ENCODE peak calls at places on chromosomes 3 and 15, in four cellular contexts. One of them, this sample, is unnamed. For H3K4me1, the result is how much of the 10 kb centered on the place peaks cover.

GRCh38 chr15:34031987-34032760 is 6.8 kb downstream of the AVEN start:
- DNase-seq in body of pancreas: no peak
- DNase-seq in SJSA1: no peak
- DNase-seq in cardiac muscle cell: no peak
- DNase-seq in this sample: no peak

GRCh38 chr15:58483316-58483715 is 51.5 kb downstream of the LIPC start:
- DNase-seq in body of pancreas: no peak
- DNase-seq in SJSA1: no peak
- DNase-seq in cardiac muscle cell: no peak
- DNase-seq in this sample: no peak

GRCh38 chr3:36817806-36818205 is 53.5 kb upstream of the DCLK3 start:
- DNase-seq in body of pancreas: no peak
- DNase-seq in SJSA1: no peak
- DNase-seq in cardiac muscle cell: no peak
- DNase-seq in this sample: no peak

GRCh38 chr15:77836116-77836798 is 203.5 kb upstream of the LINGO1 start:
- DNase-seq in body of pancreas: no peak
- DNase-seq in SJSA1: no peak
- DNase-seq in cardiac muscle cell: peak
- DNase-seq in this sample: no peak

GRCh38 chr3:176469694-176470205 is 727.5 kb downstream of the TBL1XR1 start:
- DNase-seq in body of pancreas: no peak
- DNase-seq in SJSA1: no peak
- DNase-seq in cardiac muscle cell: no peak
- DNase-seq in this sample: no peak

GRCh38 chr3:100518983-100519382 is 26.6 kb downstream of the TMEM45A start:
- DNase-seq in body of pancreas: no peak
- DNase-seq in SJSA1: no peak
- DNase-seq in cardiac muscle cell: no peak
- DNase-seq in this sample: no peak

GRCh38 chr3:60269377-60269776 is 981.9 kb downstream of the FHIT start:
- DNase-seq in body of pancreas: no peak
- DNase-seq in SJSA1: no peak
- DNase-seq in cardiac muscle cell: no peak
- DNase-seq in this sample: no peak

GRCh38 chr15:85750319-85750806 is 44.4 kb downstream of the KLHL25 start:
- DNase-seq in body of pancreas: peak
- DNase-seq in SJSA1: no peak
- DNase-seq in cardiac muscle cell: no peak
- DNase-seq in this sample: peak

GRCh38 chr3:111143-112069 is 85.2 kb upstream of the CHL1 start:
- DNase-seq in body of pancreas: no peak
- DNase-seq in SJSA1: no peak
- DNase-seq in cardiac muscle cell: no peak
- DNase-seq in this sample: no peak

GRCh38 chr15:97791824-97792792 is 168.4 kb upstream of the ARRDC4 start:
- DNase-seq in body of pancreas: no peak
- DNase-seq in SJSA1: no peak
- DNase-seq in cardiac muscle cell: no peak
- DNase-seq in this sample: no peak

GRCh38 chr15:71495381-71495780 is 315.0 kb upstream of the NR2E3 start:
- DNase-seq in body of pancreas: no peak
- DNase-seq in SJSA1: no peak
- DNase-seq in cardiac muscle cell: no peak
- DNase-seq in this sample: no peak

GRCh38 chr3:195096484-195097330 is 174.3 kb downstream of the XXYLT1 start:
- DNase-seq in body of pancreas: no peak
- DNase-seq in SJSA1: no peak
- DNase-seq in cardiac muscle cell: no peak
- DNase-seq in this sample: no peak

GRCh38 chr15:98083203-98083910 is 122.9 kb downstream of the ARRDC4 start:
- DNase-seq in body of pancreas: peak
- DNase-seq in SJSA1: no peak
- DNase-seq in cardiac muscle cell: peak
- DNase-seq in this sample: no peak

GRCh38 chr3:27728195-27729087 is 6.3 kb upstream of the EOMES start:
- DNase-seq in body of pancreas: no peak
- DNase-seq in SJSA1: no peak
- DNase-seq in cardiac muscle cell: peak
- DNase-seq in this sample: no peak

GRCh38 chr3:31086698-31087097 is 192.2 kb upstream of the GADL1 start:
- DNase-seq in body of pancreas: peak
- DNase-seq in SJSA1: no peak
- DNase-seq in cardiac muscle cell: no peak
- DNase-seq in this sample: no peak

GRCh38 chr3:45552031-45552772 is 42.3 kb upstream of the LIMD1 start:
- DNase-seq in body of pancreas: no peak
- DNase-seq in SJSA1: no peak
- DNase-seq in cardiac muscle cell: no peak
- DNase-seq in this sample: no peak
- H3K4me1 ChIP-seq in body of pancreas: under half
- H3K4me1 ChIP-seq in SJSA1: half or more
- H3K4me1 ChIP-seq in cardiac muscle cell: under half
- H3K4me1 ChIP-seq in this sample: under half

DNA sequence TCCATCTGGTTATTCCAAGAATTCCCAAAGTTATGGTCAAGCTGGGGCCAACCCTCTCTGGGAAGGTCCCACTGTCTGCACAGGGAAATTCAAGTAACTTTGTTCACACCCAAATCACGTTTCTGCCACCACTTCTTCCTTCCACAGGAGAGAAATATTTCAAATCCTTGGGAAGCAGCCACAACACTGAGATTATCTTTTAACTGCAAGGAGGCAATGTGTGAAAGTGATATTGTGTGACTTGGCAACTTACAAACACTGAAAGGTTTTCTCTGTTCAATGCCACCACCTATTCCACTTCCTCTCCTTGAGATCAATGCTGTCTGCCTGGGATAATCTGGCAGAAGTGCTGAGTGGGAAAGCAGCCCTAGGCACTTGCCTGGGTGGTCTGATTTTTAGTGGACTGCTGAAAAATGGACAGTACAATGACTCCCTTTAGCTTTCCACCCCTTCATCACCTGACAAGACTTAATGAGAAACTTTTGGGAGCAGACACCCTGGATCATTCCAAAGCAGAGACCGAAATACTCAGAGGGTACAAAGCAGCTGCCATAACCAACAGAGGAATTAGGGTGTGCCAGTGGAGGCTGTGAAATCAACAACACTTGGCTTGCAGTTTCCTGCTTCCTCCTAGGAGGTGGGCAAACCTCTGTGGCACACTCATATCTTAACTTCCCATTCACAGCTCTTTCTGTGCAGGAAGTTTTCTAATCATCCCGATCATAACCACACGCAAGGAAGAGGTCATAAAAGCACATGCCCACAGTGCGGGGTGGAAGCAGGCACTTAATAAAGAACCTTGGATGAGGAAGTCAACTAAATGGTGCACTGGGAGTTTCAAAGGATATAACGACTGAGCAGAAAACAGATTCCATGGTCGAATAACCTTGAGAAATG is 5.4 kb downstream of the SCAMP2 start:
- DNase-seq in body of pancreas: no peak
- DNase-seq in SJSA1: no peak
- DNase-seq in cardiac muscle cell: no peak
- DNase-seq in this sample: no peak
- H3K27ac ChIP-seq in body of pancreas: peak
- H3K27ac ChIP-seq in SJSA1: no peak
- H3K27ac ChIP-seq in cardiac muscle cell: peak
- H3K27ac ChIP-seq in this sample: peak

GRCh38 chr15:67080118-67080899 is 14.9 kb downstream of the SMAD3 start:
- DNase-seq in body of pancreas: peak
- DNase-seq in SJSA1: peak
- DNase-seq in cardiac muscle cell: no peak
- DNase-seq in this sample: peak

GRCh38 chr15:67084561-67084960 is 19.2 kb downstream of the SMAD3 start:
- DNase-seq in body of pancreas: no peak
- DNase-seq in SJSA1: no peak
- DNase-seq in cardiac muscle cell: no peak
- DNase-seq in this sample: no peak

GRCh38 chr15:67080900-67081431 is 15.6 kb downstream of the SMAD3 start:
- DNase-seq in body of pancreas: no peak
- DNase-seq in SJSA1: peak
- DNase-seq in cardiac muscle cell: no peak
- DNase-seq in this sample: peak

GRCh38 chr15:67083135-67083766 is 17.8 kb downstream of the SMAD3 start:
- DNase-seq in body of pancreas: no peak
- DNase-seq in SJSA1: no peak
- DNase-seq in cardiac muscle cell: no peak
- DNase-seq in this sample: no peak

GRCh38 chr15:67082007-67082536 is 16.7 kb downstream of the SMAD3 start:
- DNase-seq in body of pancreas: peak
- DNase-seq in SJSA1: no peak
- DNase-seq in cardiac muscle cell: no peak
- DNase-seq in this sample: no peak
- H3K4me1 ChIP-seq in body of pancreas: half or more
- H3K4me1 ChIP-seq in SJSA1: half or more
- H3K4me1 ChIP-seq in cardiac muscle cell: half or more
- H3K4me1 ChIP-seq in this sample: under half

GRCh38 chr3:143970773-143971366 is 753 bp upstream of the DIPK2A start:
- DNase-seq in body of pancreas: peak
- DNase-seq in SJSA1: peak
- DNase-seq in cardiac muscle cell: peak
- DNase-seq in this sample: peak
- H3K27ac ChIP-seq in body of pancreas: peak
- H3K27ac ChIP-seq in SJSA1: peak
- H3K27ac ChIP-seq in cardiac muscle cell: peak
- H3K27ac ChIP-seq in this sample: peak

GRCh38 chr15:81303241-81304225 is 20.4 kb downstream of the STARD5 start:
- DNase-seq in body of pancreas: no peak
- DNase-seq in SJSA1: no peak
- DNase-seq in cardiac muscle cell: no peak
- DNase-seq in this sample: no peak
- H3K4me1 ChIP-seq in body of pancreas: under half
- H3K4me1 ChIP-seq in SJSA1: under half
- H3K4me1 ChIP-seq in cardiac muscle cell: under half
- H3K4me1 ChIP-seq in this sample: under half

GRCh38 chr3:84074767-84075166 is 884.0 kb upstream of the CADM2 start:
- DNase-seq in body of pancreas: no peak
- DNase-seq in SJSA1: no peak
- DNase-seq in cardiac muscle cell: no peak
- DNase-seq in this sample: no peak
- H3K27ac ChIP-seq in body of pancreas: no peak
- H3K27ac ChIP-seq in SJSA1: no peak
- H3K27ac ChIP-seq in cardiac muscle cell: no peak
- H3K27ac ChIP-seq in this sample: no peak

GRCh38 chr15:68279218-68279533 is 1.6 kb downstream of the FEM1B start:
- DNase-seq in body of pancreas: no peak
- DNase-seq in SJSA1: no peak
- DNase-seq in cardiac muscle cell: no peak
- DNase-seq in this sample: no peak

GRCh38 chr15:68277131-68277604 is 377 bp upstream of the FEM1B start:
- DNase-seq in body of pancreas: peak
- DNase-seq in SJSA1: peak
- DNase-seq in cardiac muscle cell: peak
- DNase-seq in this sample: peak

GRCh38 chr15:68276668-68277067 is 877 bp upstream of the FEM1B start:
- DNase-seq in body of pancreas: no peak
- DNase-seq in SJSA1: no peak
- DNase-seq in cardiac muscle cell: no peak
- DNase-seq in this sample: no peak

GRCh38 chr15:68278345-68279217 is 1.0 kb downstream of the FEM1B start:
- DNase-seq in body of pancreas: peak
- DNase-seq in SJSA1: peak
- DNase-seq in cardiac muscle cell: peak
- DNase-seq in this sample: no peak

DNA sequence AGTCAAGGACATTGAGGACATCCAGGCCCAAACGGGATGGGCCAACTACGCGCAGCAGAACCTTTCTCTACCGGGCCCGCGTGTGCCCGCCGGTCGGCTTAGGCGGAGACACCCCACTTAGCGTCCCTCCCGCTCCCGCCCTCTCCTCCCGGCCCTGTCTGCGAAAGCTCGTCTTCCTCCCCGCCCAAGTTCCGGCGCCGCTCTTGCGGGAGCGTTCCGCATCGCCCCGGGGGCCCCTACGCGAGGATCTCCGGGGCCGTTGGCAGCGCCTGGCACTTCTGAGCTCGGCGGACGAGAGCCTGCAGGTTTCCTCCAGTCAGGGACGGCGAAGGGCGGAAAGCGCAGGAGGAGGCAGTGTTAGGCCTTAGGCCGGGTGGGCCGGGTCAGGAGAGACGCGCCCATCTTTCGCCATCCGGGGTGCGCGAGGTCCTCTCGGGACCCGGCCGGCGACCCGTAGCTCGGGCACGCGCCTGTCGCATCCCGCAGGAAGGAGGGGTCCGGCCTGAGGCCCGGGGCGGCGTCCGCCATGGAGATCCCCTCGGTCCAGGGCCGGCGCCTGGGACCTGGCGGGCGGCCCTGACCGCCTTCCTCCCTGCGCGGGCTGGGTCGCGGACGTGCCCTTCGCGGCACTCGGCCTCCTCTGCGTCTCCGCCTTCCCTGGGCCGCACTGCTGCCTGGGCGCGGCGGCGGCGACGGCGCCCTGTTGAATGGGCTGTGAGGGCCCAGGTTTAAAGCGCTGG is at the start of gene FEM1B:
- DNase-seq in body of pancreas: peak
- DNase-seq in SJSA1: peak
- DNase-seq in cardiac muscle cell: peak
- DNase-seq in this sample: peak
- H3K4me1 ChIP-seq in body of pancreas: under half
- H3K4me1 ChIP-seq in SJSA1: under half
- H3K4me1 ChIP-seq in cardiac muscle cell: under half
- H3K4me1 ChIP-seq in this sample: under half

GRCh38 chr3:58094657-58095056 is 86.4 kb downstream of the FLNB start:
- DNase-seq in body of pancreas: no peak
- DNase-seq in SJSA1: no peak
- DNase-seq in cardiac muscle cell: no peak
- DNase-seq in this sample: no peak
- H3K27ac ChIP-seq in body of pancreas: no peak
- H3K27ac ChIP-seq in SJSA1: no peak
- H3K27ac ChIP-seq in cardiac muscle cell: no peak
- H3K27ac ChIP-seq in this sample: no peak

GRCh38 chr3:11014253-11014652 is 21.7 kb downstream of the SLC6A1 start:
- DNase-seq in body of pancreas: no peak
- DNase-seq in SJSA1: no peak
- DNase-seq in cardiac muscle cell: no peak
- DNase-seq in this sample: no peak
- H3K4me1 ChIP-seq in body of pancreas: under half
- H3K4me1 ChIP-seq in SJSA1: under half
- H3K4me1 ChIP-seq in cardiac muscle cell: under half
- H3K4me1 ChIP-seq in this sample: under half

This sample was measured in right cardiac atrium.